ENCODE peak calls at places on chromosome 6, in five cellular contexts. S is astrocyte of the spinal cord, H is fibroblast of pulmonary artery, K is heart left ventricle, O is transverse colon. C is an unnamed sample.

GRCh38 chr6:22906091-22906549 is 336.8 kb downstream of the HDGFL1 start:
- DNase-seq in S (peak), O (no peak), K (no peak), H (peak), C (peak)

GRCh38 chr6:13120483-13121482 is 207.6 kb downstream of the TBC1D7 start:
- DNase-seq in H (no peak), S (no peak), K (peak), O (no peak), C (no peak)

GRCh38 chr6:26064619-26065257 is 22.5 kb upstream of the HFE start:
- DNase-seq in O (no peak), H (peak), K (no peak), S (peak), C (peak)

GRCh38 chr6:157068691-157069228 is 254.6 kb downstream of the TMEM242 start:
- DNase-seq in O (no peak), K (no peak), H (no peak), S (peak), C (peak)

GRCh38 chr6:156780117-156780641 is 3.0 kb downstream of the ARID1B start:
- DNase-seq in K (no peak), O (peak), S (peak), H (peak), C (peak)

GRCh38 chr6:154316131-154316530 is 40.5 kb downstream of the IPCEF1 start:
- DNase-seq in K (no peak), H (no peak), S (no peak), O (no peak), C (no peak)

GRCh38 chr6:161736341-161736740 is 462.5 kb upstream of the AGPAT4 start:
- DNase-seq in S (no peak), O (no peak), K (no peak), H (no peak), C (no peak)

GRCh38 chr6:53598584-53598983 is 53.7 kb upstream of the GCLC start:
- DNase-seq in S (no peak), H (no peak), O (no peak), K (no peak), C (peak)

GRCh38 chr6:16758163-16758975 is 2.9 kb downstream of the ATXN1 start:
- DNase-seq in H (peak), S (peak), O (no peak), K (no peak), C (peak)

GRCh38 chr6:38715016-38715809 is at the start of gene DNAH8:
- DNase-seq in H (no peak), K (peak), S (no peak), O (no peak), C (no peak)

GRCh38 chr6:163820745-163821456 is 406.4 kb downstream of the QKI start:
- DNase-seq in H (no peak), O (no peak), S (no peak), K (no peak), C (no peak)

GRCh38 chr6:88780714-88781389 is 182.6 kb downstream of the RNGTT start:
- DNase-seq in S (peak), H (peak), O (peak), K (peak), C (peak)

GRCh38 chr6:89936177-89936576 is 41.9 kb downstream of the GJA10 start:
- DNase-seq in H (no peak), K (no peak), O (no peak), S (no peak), C (no peak)

DNA sequence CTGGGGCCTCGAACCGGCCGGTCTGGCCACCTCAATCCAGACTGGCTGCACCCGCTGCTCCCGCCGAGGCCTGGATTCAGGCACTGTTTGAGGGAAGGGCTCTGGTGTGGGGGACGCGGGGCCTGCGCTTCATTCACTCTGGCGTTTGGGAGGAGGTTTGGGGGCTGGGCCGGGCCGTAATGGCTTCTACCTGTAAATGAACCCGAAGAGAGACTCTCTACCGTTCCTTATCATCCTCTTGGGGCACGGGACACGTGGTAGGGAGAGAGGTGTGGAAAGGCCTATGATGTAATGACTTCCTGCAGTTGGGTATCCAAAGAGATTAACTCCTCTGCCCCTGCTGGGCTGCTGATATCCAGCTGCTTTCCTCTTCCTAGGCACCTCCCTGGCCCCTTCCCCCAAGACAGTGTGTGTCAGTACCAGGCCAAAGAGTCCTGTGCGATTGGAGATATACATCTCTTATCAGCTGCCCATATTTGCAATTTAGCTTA is 1.8 kb downstream of the FOXO3 start:
- DNase-seq in K (peak), O (peak), S (peak), H (peak), C (peak)
- H3K4me3 ChIP-seq in K (peak), O (peak), S (peak), H (peak), C (peak)

DNA sequence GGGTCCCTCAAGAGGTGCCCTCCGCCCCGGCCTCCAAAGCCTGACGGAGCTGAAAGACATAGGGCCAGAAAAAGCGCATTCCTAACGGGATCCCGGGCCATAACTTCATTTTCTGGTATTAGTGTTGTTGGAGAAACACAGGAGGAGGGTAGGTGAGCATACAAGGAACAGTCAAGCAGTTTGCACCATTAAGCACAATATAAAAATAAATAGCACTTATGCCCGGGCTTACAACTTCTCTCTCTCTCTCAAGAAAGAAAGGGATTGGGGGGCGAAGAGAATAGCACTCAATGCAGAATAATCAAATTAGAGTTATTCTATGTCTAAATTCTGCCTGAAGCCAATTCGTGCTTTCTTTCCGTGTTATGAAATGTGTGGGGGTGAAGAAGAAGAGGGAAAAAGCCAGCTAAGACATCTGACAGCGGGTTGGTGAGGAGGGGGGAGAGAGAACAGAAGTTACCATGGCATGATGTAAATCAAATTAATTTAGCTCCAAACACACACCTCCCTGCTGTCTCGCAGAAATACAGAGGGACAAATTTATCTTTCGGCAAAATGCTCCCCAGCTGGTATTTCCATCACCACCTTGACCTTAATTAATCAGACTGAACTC is 493 bp upstream of the METTL24 start:
- DNase-seq in K (no peak), H (no peak), S (no peak), O (no peak), C (no peak)
- H3K4me3 ChIP-seq in K (peak), H (peak), S (peak), O (peak), C (peak)

GRCh38 chr6:28808383-28808782 is 115.4 kb downstream of the TRIM27 start:
- DNase-seq in H (no peak), S (no peak), O (no peak), K (no peak), C (no peak)
- H3K4me3 ChIP-seq in H (peak), S (peak), O (no peak), K (no peak), C (peak)

GRCh38 chr6:106128981-106129761 is 43.0 kb downstream of the PRDM1 start:
- DNase-seq in K (no peak), H (peak), S (peak), O (peak), C (peak)
- H3K4me3 ChIP-seq in K (no peak), H (no peak), S (no peak), O (no peak), C (peak)

DNA sequence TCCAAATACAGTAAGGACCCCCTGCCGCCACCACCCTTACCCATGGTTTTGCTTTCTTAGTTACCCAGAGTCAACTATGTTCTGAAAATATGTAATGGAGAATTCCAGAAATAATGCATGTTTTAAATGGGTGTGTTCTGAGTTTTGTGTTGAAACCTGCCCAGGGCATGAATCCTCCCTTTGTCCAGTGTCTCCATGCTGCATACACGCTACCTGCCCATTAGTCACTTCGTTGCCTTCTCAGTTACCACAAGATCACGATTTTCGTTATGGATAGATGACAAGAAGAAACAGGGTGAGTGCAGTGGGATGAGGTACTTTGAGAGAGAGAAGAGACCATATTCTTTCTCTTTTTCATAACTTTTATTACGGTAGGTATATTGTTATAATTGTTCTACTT is 10.6 kb downstream of the FARS2 start:
- DNase-seq in H (no peak), O (no peak), S (no peak), K (no peak), C (no peak)
- H3K4me3 ChIP-seq in H (no peak), O (no peak), S (no peak), K (no peak), C (no peak)

GRCh38 chr6:81750660-81751387 is 1.7 kb downstream of the TENT5A start:
- DNase-seq in S (no peak), H (peak), O (no peak), K (no peak), C (peak)

GRCh38 chr6:81749704-81750103 is 2.8 kb downstream of the TENT5A start:
- DNase-seq in O (no peak), S (no peak), H (peak), K (peak), C (peak)

GRCh38 chr6:81747327-81747726 is 5.2 kb downstream of the TENT5A start:
- DNase-seq in S (no peak), O (no peak), H (no peak), K (no peak), C (no peak)

GRCh38 chr6:81750201-81750600 is 2.3 kb downstream of the TENT5A start:
- DNase-seq in S (no peak), K (no peak), O (no peak), H (peak), C (no peak)

DNA sequence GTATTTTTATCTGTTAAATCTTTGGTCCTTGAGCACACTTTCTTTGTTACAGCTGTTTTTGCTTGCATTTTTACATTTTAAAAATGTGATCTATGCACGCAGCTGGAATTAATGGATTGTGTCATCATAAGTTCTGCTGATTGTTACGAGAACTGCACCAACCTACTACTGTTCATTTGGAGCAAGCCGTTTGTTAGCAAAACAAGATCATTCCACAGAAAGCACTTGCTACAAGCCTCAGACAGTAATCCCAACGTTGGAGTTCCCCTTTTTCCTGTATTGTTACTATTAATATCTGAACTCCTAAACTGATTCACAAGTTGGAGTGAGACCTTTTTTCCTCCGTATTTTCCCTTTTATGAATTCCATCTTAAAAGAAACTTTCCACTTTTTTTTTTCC is 3.5 kb downstream of the TENT5A start:
- DNase-seq in H (peak), S (no peak), O (no peak), K (no peak), C (peak)
- H3K4me3 ChIP-seq in H (no peak), S (peak), O (peak), K (peak), C (peak)

GRCh38 chr6:101956961-101957360 is 563.5 kb downstream of the GRIK2 start:
- DNase-seq in O (no peak), H (no peak), S (no peak), K (no peak), C (no peak)
- H3K4me3 ChIP-seq in O (no peak), H (no peak), S (no peak), K (no peak), C (no peak)

GRCh38 chr6:68040780-68041179 is 594.3 kb upstream of the ADGRB3 start:
- DNase-seq in O (no peak), K (no peak), H (no peak), S (no peak), C (no peak)
- H3K4me3 ChIP-seq in O (no peak), K (peak), H (peak), S (peak), C (no peak)

DNA sequence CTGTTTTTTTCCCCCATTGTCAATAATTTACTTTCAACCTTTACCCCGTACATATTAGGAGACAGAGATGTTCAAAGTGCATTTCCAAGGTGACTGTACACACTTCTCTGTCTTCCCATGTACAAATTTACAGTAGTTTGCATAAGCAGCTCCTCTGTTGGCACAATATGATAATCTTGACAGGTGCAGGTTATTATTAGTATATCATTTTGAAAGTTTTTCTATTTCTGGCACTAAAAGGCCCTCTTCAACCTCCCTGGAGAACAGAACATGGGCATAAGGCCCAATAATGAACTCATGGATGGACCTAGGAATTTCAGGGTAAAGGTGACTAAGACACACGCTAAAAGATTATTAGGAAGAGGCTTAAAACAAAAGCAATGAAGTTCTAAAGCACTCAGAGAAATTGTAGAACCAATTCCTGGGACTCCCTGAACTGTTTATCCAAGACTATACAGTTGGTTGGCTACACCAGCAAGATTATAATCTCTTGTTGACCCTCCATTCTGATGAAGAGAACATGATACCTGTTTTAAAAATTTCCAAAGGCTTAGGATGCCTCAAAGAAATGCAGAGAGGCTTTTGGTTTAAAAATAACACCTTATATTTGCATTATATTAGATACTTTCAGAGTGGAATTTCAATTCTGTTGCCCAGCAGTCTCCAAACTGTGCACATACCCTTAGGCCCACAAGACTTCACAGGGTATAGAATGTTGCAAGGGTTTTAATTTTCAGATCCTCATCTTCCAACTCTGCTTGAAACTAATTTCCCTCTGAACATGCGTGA is 1.1 kb downstream of the AIG1 start:
- DNase-seq in O (no peak), H (no peak), S (no peak), K (no peak), C (no peak)
- H3K4me3 ChIP-seq in O (peak), H (no peak), S (peak), K (peak), C (no peak)

GRCh38 chr6:141463237-141463977 is 669.3 kb upstream of the GJE1 start:
- DNase-seq in O (no peak), S (peak), H (peak), K (peak), C (peak)
- H3K4me3 ChIP-seq in O (no peak), S (no peak), H (peak), K (peak), C (peak)